ENCODE peak calls at places on chromosomes 11 and 22, in four cellular contexts. One of them, this sample, is unnamed.

GRCh38 chr11:69343401-69344321 is 49.7 kb downstream of the MYEOV start:
- DNase-seq in neuronal stem cell: no peak
- DNase-seq in GM23248: no peak
- DNase-seq in adipocyte: no peak
- DNase-seq in this sample: no peak

GRCh38 chr11:8090756-8091155 is 9.7 kb downstream of the TUB start:
- DNase-seq in GM23248: peak; percentile 43
- DNase-seq in adipocyte: peak; percentile 73
- DNase-seq in neuronal stem cell: peak; percentile 72
- DNase-seq in this sample: peak; percentile 71

GRCh38 chr11:70668204-70669202 is 270.2 kb downstream of the CTTN start:
- DNase-seq in neuronal stem cell: no peak
- DNase-seq in GM23248: no peak
- DNase-seq in adipocyte: no peak
- DNase-seq in this sample: no peak

GRCh38 chr11:129374993-129375721 is 491 bp upstream of the BARX2 start:
- DNase-seq in GM23248: peak; percentile 22
- DNase-seq in adipocyte: no peak
- DNase-seq in neuronal stem cell: peak; percentile 44
- DNase-seq in this sample: no peak

GRCh38 chr11:44016129-44016528 is 31.7 kb upstream of the ACCSL start:
- DNase-seq in GM23248: peak; percentile 97
- DNase-seq in neuronal stem cell: no peak
- DNase-seq in adipocyte: peak; percentile 85
- DNase-seq in this sample: no peak

GRCh38 chr11:44989831-44990566 is 39.3 kb upstream of the TP53I11 start:
- DNase-seq in GM23248: peak; percentile 59
- DNase-seq in neuronal stem cell: no peak
- DNase-seq in adipocyte: no peak
- DNase-seq in this sample: no peak

GRCh38 chr11:14812776-14813175 is 79.3 kb downstream of the CYP2R1 start:
- DNase-seq in neuronal stem cell: no peak
- DNase-seq in GM23248: no peak
- DNase-seq in adipocyte: no peak
- DNase-seq in this sample: peak; percentile 16

GRCh38 chr11:108388576-108388975 is 78.8 kb downstream of the C11orf65 start:
- DNase-seq in adipocyte: no peak
- DNase-seq in GM23248: no peak
- DNase-seq in neuronal stem cell: no peak
- DNase-seq in this sample: no peak

GRCh38 chr22:26461188-26461810 is 22.3 kb downstream of the HPS4 start:
- DNase-seq in GM23248: peak; percentile 65
- DNase-seq in neuronal stem cell: peak; percentile 63
- DNase-seq in adipocyte: peak; percentile 76
- DNase-seq in this sample: peak; percentile 51

GRCh38 chr22:39300198-39300830 is 19.1 kb downstream of the RPL3 start:
- DNase-seq in neuronal stem cell: no peak
- DNase-seq in GM23248: peak; percentile 25
- DNase-seq in adipocyte: no peak
- DNase-seq in this sample: no peak

GRCh38 chr22:42227435-42227834 is 43.0 kb downstream of the TCF20 start:
- DNase-seq in adipocyte: no peak
- DNase-seq in GM23248: no peak
- DNase-seq in neuronal stem cell: no peak
- DNase-seq in this sample: no peak

GRCh38 chr11:64081663-64082442 is 46.1 kb downstream of the FLRT1 start:
- DNase-seq in GM23248: no peak
- DNase-seq in neuronal stem cell: no peak
- DNase-seq in adipocyte: no peak
- DNase-seq in this sample: no peak

GRCh38 chr11:130798801-130799200 is 117.5 kb downstream of the SNX19 start:
- DNase-seq in GM23248: peak; percentile 33
- DNase-seq in adipocyte: no peak
- DNase-seq in neuronal stem cell: no peak
- DNase-seq in this sample: no peak

GRCh38 chr22:22060200-22061084 is 77.9 kb upstream of the TOP3B start:
- DNase-seq in neuronal stem cell: peak; percentile 61
- DNase-seq in adipocyte: peak; percentile 26
- DNase-seq in GM23248: peak; percentile 43
- DNase-seq in this sample: peak; percentile 36

GRCh38 chr11:106974831-106975230 is 43.4 kb downstream of the GUCY1A2 start:
- DNase-seq in GM23248: peak; percentile 5
- DNase-seq in neuronal stem cell: no peak
- DNase-seq in adipocyte: no peak
- DNase-seq in this sample: no peak

DNA sequence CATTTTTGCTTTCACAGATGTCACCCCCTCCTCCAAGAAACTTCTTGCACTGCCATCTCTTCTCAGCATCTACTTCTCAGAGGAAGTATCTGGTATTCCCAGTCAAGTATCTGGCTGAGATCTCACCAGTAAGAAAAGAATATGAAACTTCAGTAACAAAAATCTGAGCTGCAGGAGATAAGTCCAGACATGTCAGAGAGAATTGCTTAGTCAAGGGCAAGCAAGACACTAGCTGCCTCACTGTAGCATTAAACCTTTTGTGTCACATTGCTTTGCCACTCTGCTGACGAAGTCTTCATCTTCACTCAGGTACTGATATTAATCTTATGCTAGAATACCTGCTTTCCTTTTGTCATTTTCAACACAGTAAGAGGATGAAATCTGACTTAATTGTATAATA is 70.6 kb upstream of the ZC3H12C start:
- DNase-seq in GM23248: no peak
- DNase-seq in neuronal stem cell: no peak
- DNase-seq in adipocyte: peak; percentile 4
- DNase-seq in this sample: no peak
- H3K9ac ChIP-seq in GM23248: no peak overlapping the region
- H3K9ac ChIP-seq in neuronal stem cell: no peak overlapping the region
- H3K9ac ChIP-seq in adipocyte: no peak overlapping the region
- H3K9ac ChIP-seq in this sample: no peak overlapping the region

DNA sequence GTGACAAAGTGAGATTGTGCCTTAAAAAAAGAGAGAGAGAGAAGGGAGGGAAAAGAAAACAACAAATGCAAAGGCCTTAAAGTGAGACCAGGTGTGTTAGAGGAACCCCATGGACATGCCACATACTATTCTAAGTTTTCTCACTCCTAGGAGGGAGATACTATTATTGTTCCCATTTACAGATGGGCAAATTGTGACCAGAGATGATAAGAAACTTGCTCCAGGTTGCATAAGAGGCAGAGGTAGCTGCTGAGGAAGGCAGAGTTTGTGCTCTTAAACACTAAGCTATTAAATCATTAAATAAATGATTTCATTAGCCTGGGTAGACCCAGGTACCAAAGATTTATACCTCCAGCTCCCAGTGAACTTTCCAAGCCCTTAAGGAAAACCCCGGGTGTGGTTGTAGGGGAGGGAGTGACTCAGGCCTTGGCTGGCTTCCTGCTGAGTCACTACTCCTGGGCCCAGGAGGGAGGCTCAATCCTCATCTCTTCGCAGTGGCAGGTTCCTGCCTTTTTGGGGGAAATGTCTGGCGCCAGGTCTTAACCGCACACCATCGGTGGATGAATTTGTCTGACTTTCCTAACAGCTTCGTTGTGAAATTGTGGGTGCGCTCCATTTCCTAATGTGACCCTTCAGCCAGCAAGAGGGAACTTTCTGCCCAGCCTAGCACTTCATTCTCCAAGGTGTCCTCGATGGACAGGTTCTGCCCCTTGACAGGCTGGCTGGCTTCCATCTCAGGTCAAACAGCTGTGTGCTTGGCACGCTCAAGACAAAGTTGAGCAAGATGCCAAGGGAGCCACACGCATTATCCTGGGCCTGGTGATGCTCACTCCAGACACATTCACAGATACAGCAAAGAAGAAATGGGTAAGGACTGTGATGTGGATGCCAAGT is 33.4 kb upstream of the PTPRJ start:
- DNase-seq in GM23248: peak; percentile 98
- DNase-seq in adipocyte: peak; percentile 95
- DNase-seq in neuronal stem cell: no peak
- DNase-seq in this sample: no peak
- H3K9ac ChIP-seq in GM23248: peak overlapping the region; percentile 39
- H3K9ac ChIP-seq in adipocyte: no peak overlapping the region
- H3K9ac ChIP-seq in neuronal stem cell: peak overlapping the region; percentile 36
- H3K9ac ChIP-seq in this sample: no peak overlapping the region

DNA sequence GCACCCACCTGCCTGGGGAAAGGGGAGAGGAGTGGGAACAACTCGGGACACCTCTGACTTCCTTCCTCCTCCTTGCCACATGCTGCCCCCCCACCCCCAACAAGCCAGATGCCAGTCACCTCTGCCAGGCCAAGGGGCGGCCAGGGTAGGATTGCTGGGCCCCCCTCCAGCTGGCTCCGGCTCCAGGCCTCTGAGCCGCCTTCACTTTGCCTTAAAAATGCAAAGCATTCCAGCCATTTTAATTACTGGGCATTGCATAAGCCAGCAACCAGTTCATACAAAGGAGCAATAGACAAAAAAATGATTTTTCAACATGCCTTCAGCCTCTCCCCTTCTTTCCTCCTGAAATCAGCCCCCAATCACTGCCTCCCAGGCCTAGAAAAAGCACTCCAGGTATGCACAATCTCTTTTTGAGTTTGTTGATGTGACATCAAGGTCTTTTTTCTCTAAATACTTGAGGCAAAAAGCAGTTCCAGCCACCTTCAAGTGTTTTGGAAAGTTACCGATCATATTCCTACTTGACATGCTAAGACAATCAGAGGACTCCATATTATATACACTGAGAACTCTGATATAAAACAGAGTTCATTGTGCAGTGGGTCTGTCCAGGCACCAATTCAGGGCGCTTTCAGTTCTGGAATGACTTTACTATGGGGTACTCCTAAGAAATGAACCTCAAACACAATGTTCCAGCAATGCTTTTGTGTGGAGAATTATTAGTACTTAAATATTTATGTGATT is 12.5 kb upstream of the TIMP3 start:
- DNase-seq in GM23248: peak; percentile 74
- DNase-seq in adipocyte: peak; percentile 89
- DNase-seq in neuronal stem cell: no peak
- DNase-seq in this sample: no peak
- H3K9ac ChIP-seq in GM23248: peak overlapping the region; percentile 59
- H3K9ac ChIP-seq in adipocyte: peak overlapping the region; percentile 52
- H3K9ac ChIP-seq in neuronal stem cell: no peak overlapping the region
- H3K9ac ChIP-seq in this sample: no peak overlapping the region

DNA sequence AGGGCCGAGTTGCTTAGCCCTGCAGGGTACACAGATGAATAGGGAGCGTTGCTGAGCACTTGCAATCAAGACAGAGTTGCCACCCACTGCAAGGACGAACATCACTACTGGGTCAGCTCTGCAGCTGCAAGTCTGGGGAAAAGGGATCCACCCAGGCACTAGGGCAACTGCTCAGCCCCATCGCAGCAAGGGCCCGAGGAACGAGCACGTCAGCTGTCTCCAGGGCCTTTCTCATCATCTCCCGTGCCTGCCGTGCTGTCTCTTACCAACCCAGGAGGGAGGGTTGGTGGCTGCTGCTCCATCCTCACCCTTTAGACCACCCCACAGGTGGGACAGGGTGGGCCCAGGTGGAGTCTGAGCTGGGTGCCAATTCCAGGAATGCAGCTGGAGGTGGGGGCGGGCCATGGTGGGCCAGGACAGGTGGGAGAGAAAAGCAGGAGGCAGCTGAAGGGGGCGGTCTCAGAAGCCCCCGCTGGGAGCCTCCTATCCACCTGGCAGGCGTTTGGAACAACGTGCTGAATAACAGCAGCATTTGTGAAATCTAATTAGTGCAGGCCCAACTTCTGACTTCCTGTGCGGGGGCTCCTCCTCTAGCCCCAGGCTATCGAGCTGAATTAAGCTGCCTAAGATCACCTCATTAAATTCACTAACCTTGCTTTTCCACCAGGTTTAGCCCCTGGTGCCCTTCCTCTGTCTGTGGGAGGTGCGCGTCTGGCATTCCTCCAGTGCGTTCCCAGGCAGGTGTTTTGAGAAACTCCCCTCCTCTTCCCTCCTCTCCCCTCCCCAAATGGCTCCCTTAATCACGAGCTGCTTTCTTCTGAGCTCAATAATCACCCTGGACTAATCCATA is 252.5 kb downstream of the ST3GAL4 start:
- DNase-seq in adipocyte: no peak
- DNase-seq in neuronal stem cell: no peak
- DNase-seq in GM23248: no peak
- DNase-seq in this sample: no peak
- H3K9ac ChIP-seq in adipocyte: no peak overlapping the region
- H3K9ac ChIP-seq in neuronal stem cell: no peak overlapping the region
- H3K9ac ChIP-seq in GM23248: no peak overlapping the region
- H3K9ac ChIP-seq in this sample: no peak overlapping the region

GRCh38 chr11:112762686-112763048 is 198.6 kb upstream of the NCAM1 start:
- DNase-seq in neuronal stem cell: no peak
- DNase-seq in adipocyte: no peak
- DNase-seq in GM23248: no peak
- DNase-seq in this sample: no peak
- H3K9ac ChIP-seq in neuronal stem cell: no peak overlapping the region
- H3K9ac ChIP-seq in adipocyte: no peak overlapping the region
- H3K9ac ChIP-seq in GM23248: no peak overlapping the region
- H3K9ac ChIP-seq in this sample: no peak overlapping the region

This sample was measured in NT2/D1.